ENCODE peak calls at places on chromosomes 7 and 10, in eight cellular contexts. W, V, H, O, P, U, J and Y are unnamed samples.

GRCh38 chr7:47693161-47693740 is 111.3 kb upstream of the TNS3 start:
- DNase-seq in W (no peak), V (no peak), H (no peak), O (no peak), P (no peak), U (no peak), J (no peak), Y (no peak)

GRCh38 chr10:119541459-119542356 is 811 bp downstream of the RGS10 start:
- DNase-seq in W (no peak), V (peak), H (no peak), O (no peak), P (no peak), U (peak), J (no peak), Y (no peak)

GRCh38 chr7:89623018-89623672 is 531.1 kb upstream of the STEAP1 start:
- DNase-seq in W (no peak), V (no peak), H (peak), O (peak), P (peak), U (peak), J (peak), Y (no peak)

GRCh38 chr10:12707461-12708185 is 293.9 kb downstream of the CCDC3 start:
- DNase-seq in W (peak), V (peak), H (peak), O (peak), P (no peak), U (peak), J (peak), Y (no peak)

GRCh38 chr10:95711492-95711891 is 17.8 kb upstream of the TCTN3 start:
- DNase-seq in W (no peak), V (no peak), H (no peak), O (no peak), P (no peak), U (no peak), J (no peak), Y (no peak)

GRCh38 chr10:18875480-18875879 is 173.1 kb upstream of the MALRD1 start:
- DNase-seq in W (no peak), V (no peak), H (no peak), O (no peak), P (no peak), U (no peak), J (no peak), Y (no peak)

GRCh38 chr7:132030161-132030568 is 473.7 kb upstream of the PODXL start:
- DNase-seq in W (no peak), V (no peak), H (no peak), O (peak), P (no peak), U (no peak), J (peak), Y (peak)

GRCh38 chr7:133284092-133284491 is 31.2 kb downstream of the EXOC4 start:
- DNase-seq in W (no peak), V (no peak), H (no peak), O (no peak), P (no peak), U (no peak), J (no peak), Y (no peak)

GRCh38 chr7:120278773-120279172 is 5.8 kb downstream of the KCND2 start:
- DNase-seq in W (no peak), V (no peak), H (no peak), O (no peak), P (no peak), U (no peak), J (no peak), Y (no peak)

GRCh38 chr7:2289621-2290020 is 24.6 kb downstream of the SNX8 start:
- DNase-seq in W (no peak), V (no peak), H (no peak), O (no peak), P (no peak), U (no peak), J (no peak), Y (no peak)

GRCh38 chr10:90579602-90580242 is 278.1 kb downstream of the HTR7 start:
- DNase-seq in W (no peak), V (no peak), H (no peak), O (no peak), P (no peak), U (no peak), J (peak), Y (no peak)

GRCh38 chr10:63799511-63799910 is 278.3 kb downstream of the REEP3 start:
- DNase-seq in W (no peak), V (no peak), H (no peak), O (no peak), P (no peak), U (no peak), J (no peak), Y (no peak)

GRCh38 chr10:49387029-49387428 is 8.9 kb downstream of the DRGX start:
- DNase-seq in W (no peak), V (no peak), H (no peak), O (no peak), P (no peak), U (no peak), J (no peak), Y (no peak)

GRCh38 chr7:135673360-135673706 is 11.0 kb downstream of the STMP1 start:
- DNase-seq in W (no peak), V (no peak), H (no peak), O (no peak), P (no peak), U (no peak), J (no peak), Y (no peak)

GRCh38 chr7:6650521-6651011 is 13.4 kb downstream of the ZNF316 start:
- DNase-seq in W (no peak), V (no peak), H (no peak), O (no peak), P (no peak), U (no peak), J (no peak), Y (no peak)

GRCh38 chr7:127976056-127976455 is 55.2 kb downstream of the LRRC4 start:
- DNase-seq in W (no peak), V (no peak), H (no peak), O (peak), P (no peak), U (no peak), J (peak), Y (no peak)

GRCh38 chr7:149844445-149844844 is 6.3 kb downstream of the ZNF862 start:
- DNase-seq in W (no peak), V (no peak), H (no peak), O (no peak), P (no peak), U (no peak), J (no peak), Y (no peak)

GRCh38 chr10:121722665-121723064 is 124.4 kb upstream of the FGFR2 start:
- DNase-seq in W (no peak), V (no peak), H (no peak), O (no peak), P (no peak), U (no peak), J (no peak), Y (no peak)

GRCh38 chr7:141128506-141128905 is 54.6 kb downstream of the TMEM178B start:
- DNase-seq in W (no peak), V (no peak), H (no peak), O (no peak), P (no peak), U (no peak), J (no peak), Y (no peak)

GRCh38 chr7:90474284-90475210 is 5.1 kb downstream of the PTTG1IP2 start:
- DNase-seq in W (no peak), V (no peak), H (no peak), O (no peak), P (no peak), U (no peak), J (no peak), Y (no peak)

GRCh38 chr10:69180525-69181204 is 631 bp downstream of the SUPV3L1 start:
- DNase-seq in W (no peak), V (peak), H (no peak), O (no peak), P (no peak), U (peak), J (no peak), Y (no peak)

GRCh38 chr7:26398436-26399308 is 107.0 kb downstream of the SNX10 start:
- DNase-seq in W (peak), V (peak), H (peak), O (peak), P (peak), U (peak), J (peak), Y (no peak)

GRCh38 chr7:84824057-84824651 is 362.7 kb downstream of the SEMA3D start:
- DNase-seq in W (no peak), V (no peak), H (no peak), O (no peak), P (no peak), U (no peak), J (no peak), Y (no peak)

GRCh38 chr7:26460326-26460725 is 168.7 kb downstream of the SNX10 start:
- DNase-seq in W (no peak), V (no peak), H (no peak), O (no peak), P (no peak), U (no peak), J (no peak), Y (no peak)

GRCh38 chr7:41045556-41046123 is 657.2 kb downstream of the INHBA start:
- DNase-seq in W (no peak), V (no peak), H (peak), O (no peak), P (peak), U (peak), J (peak), Y (no peak)

GRCh38 chr10:109886037-109886787 is 37.1 kb downstream of the XPNPEP1 start:
- DNase-seq in W (no peak), V (no peak), H (no peak), O (no peak), P (no peak), U (no peak), J (no peak), Y (no peak)

GRCh38 chr7:33694006-33694405 is 211.3 kb upstream of the BMPER start:
- DNase-seq in W (no peak), V (no peak), H (no peak), O (no peak), P (no peak), U (no peak), J (no peak), Y (no peak)

GRCh38 chr7:13801669-13802068 is 187.8 kb downstream of the ETV1 start:
- DNase-seq in W (no peak), V (no peak), H (no peak), O (no peak), P (no peak), U (no peak), J (no peak), Y (no peak)

GRCh38 chr7:50352282-50352681 is 47.8 kb downstream of the IKZF1 start:
- DNase-seq in W (no peak), V (no peak), H (no peak), O (no peak), P (no peak), U (no peak), J (no peak), Y (no peak)

GRCh38 chr10:79982861-79983260 is 34.0 kb upstream of the SFTPD start:
- DNase-seq in W (peak), V (no peak), H (no peak), O (no peak), P (no peak), U (no peak), J (no peak), Y (no peak)

GRCh38 chr10:130341325-130341724 is 205.1 kb downstream of the GLRX3 start:
- DNase-seq in W (no peak), V (no peak), H (no peak), O (no peak), P (no peak), U (peak), J (no peak), Y (no peak)

GRCh38 chr10:125004571-125005311 is 62.8 kb downstream of the ZRANB1 start:
- DNase-seq in W (no peak), V (no peak), H (no peak), O (no peak), P (no peak), U (no peak), J (no peak), Y (no peak)

GRCh38 chr10:52004342-52004949 is 305.1 kb upstream of the CSTF2T start:
- DNase-seq in W (no peak), V (no peak), H (no peak), O (peak), P (no peak), U (peak), J (peak), Y (no peak)

GRCh38 chr7:1856966-1857441 is 186.9 kb downstream of the ELFN1 start:
- DNase-seq in W (no peak), V (no peak), H (no peak), O (no peak), P (no peak), U (no peak), J (no peak), Y (no peak)

GRCh38 chr7:107469836-107470416 is at the start of gene GPR22:
- DNase-seq in W (no peak), V (no peak), H (no peak), O (peak), P (no peak), U (no peak), J (no peak), Y (no peak)

GRCh38 chr7:77516085-77516484 is 21.0 kb upstream of the PTPN12 start:
- DNase-seq in W (no peak), V (no peak), H (no peak), O (no peak), P (no peak), U (no peak), J (no peak), Y (no peak)